ENCODE peak calls at places on chromosomes 4 and X, in ten cellular contexts. U is stimulated activated CD8-positive, alpha-beta memory T cell treated with anti-CD3 and anti-CD28 coated beads, Interleukin-2, amount 100 ng/mL, for 1 hour; M is stimulated activated CD4-positive, alpha-beta T cell treated with anti-CD3 and anti-CD28 coated beads, Interleukin-2, amount 100 ng/mL, for 48 hours; K is T-helper 1 cell; Z is pancreas; F is islet precursor cell; L is COR-L47; X is WERI-Rb-1; B is fibroblast of lung; C is HuH-7. N is an unnamed sample.

GRCh38 chrX:105744291-105744690 is 78.0 kb upstream of the NRK start:
- DNase-seq in M (no peak), F (no peak), L (no peak), U (no peak), Z (no peak), C (no peak), B (no peak), K (no peak), X (no peak), N (no peak)

GRCh38 chrX:26918633-26919032 is 544.5 kb downstream of the PPP4R3C start:
- DNase-seq in F (peak), M (no peak), X (peak), L (no peak), C (no peak), B (no peak), K (no peak), Z (no peak), U (no peak), N (no peak)

GRCh38 chrX:47662144-47662657 is 3.2 kb upstream of the UXT start:
- DNase-seq in C (no peak), X (no peak), K (no peak), M (no peak), B (peak), F (peak), U (no peak), Z (no peak), L (no peak), N (no peak)

GRCh38 chr4:22014222-22014741 is 65.7 kb upstream of the KCNIP4 start:
- DNase-seq in C (no peak), M (no peak), U (no peak), K (no peak), Z (no peak), L (no peak), X (no peak), F (no peak), B (peak), N (no peak)

GRCh38 chrX:139192386-139192961 is 338.1 kb upstream of the F9 start:
- DNase-seq in F (no peak), M (no peak), B (peak), L (no peak), Z (no peak), K (no peak), C (no peak), X (no peak), U (no peak), N (no peak)

GRCh38 chr4:69800599-69800998 is 40.2 kb upstream of the SULT1B1 start:
- DNase-seq in U (no peak), X (no peak), M (no peak), C (no peak), L (no peak), B (peak), K (no peak), F (no peak), Z (no peak), N (no peak)

GRCh38 chr4:19748470-19748869 is 503.2 kb upstream of the SLIT2 start:
- DNase-seq in M (no peak), U (no peak), C (no peak), Z (no peak), X (no peak), B (peak), K (no peak), F (no peak), L (no peak), N (no peak)

GRCh38 chr4:147590249-147590920 is 26.8 kb upstream of the TMEM184C start:
- DNase-seq in L (peak), F (peak), Z (peak), B (peak), X (peak), M (peak), C (peak), K (no peak), U (no peak), N (no peak)

GRCh38 chr4:6953751-6954380 is 44.2 kb downstream of the TBC1D14 start:
- DNase-seq in L (no peak), B (peak), M (no peak), X (no peak), U (no peak), K (no peak), Z (peak), C (no peak), F (peak), N (peak)

GRCh38 chr4:84697615-84698201 is 114.8 kb downstream of the CDS1 start:
- DNase-seq in L (no peak), B (no peak), Z (no peak), X (no peak), M (no peak), F (no peak), U (no peak), K (no peak), C (no peak), N (no peak)

GRCh38 chr4:145681956-145682355 is 2.0 kb downstream of the C4orf51 start:
- DNase-seq in B (peak), L (no peak), Z (no peak), M (no peak), C (no peak), U (no peak), F (no peak), K (no peak), X (no peak), N (no peak)

GRCh38 chr4:38867478-38868054 is at the start of gene FAM114A1:
- DNase-seq in Z (peak), B (peak), U (no peak), M (peak), F (peak), K (no peak), X (peak), C (peak), L (peak), N (peak)

GRCh38 chr4:10283761-10284160 is 167.2 kb upstream of the WDR1 start:
- DNase-seq in F (no peak), K (no peak), M (no peak), L (no peak), C (no peak), B (no peak), U (no peak), X (no peak), Z (no peak), N (no peak)

GRCh38 chr4:2962099-2962455 is 1.1 kb downstream of the NOP14 start:
- DNase-seq in F (no peak), C (no peak), K (no peak), L (no peak), M (peak), Z (no peak), U (no peak), X (no peak), B (no peak), N (no peak)

GRCh38 chrX:1281511-1281910 is 12.9 kb downstream of the CSF2RA start:
- DNase-seq in C (no peak), Z (no peak), F (no peak), B (peak), M (no peak), K (no peak), X (no peak), L (no peak), U (no peak), N (no peak)

GRCh38 chr4:91064157-91064853 is 937.1 kb downstream of the CCSER1 start:
- DNase-seq in K (no peak), F (peak), U (no peak), B (peak), Z (no peak), L (peak), C (peak), M (no peak), X (peak), N (no peak)

GRCh38 chr4:48380583-48381167 is 39.3 kb downstream of the SLAIN2 start:
- DNase-seq in B (no peak), Z (no peak), M (no peak), F (no peak), L (no peak), X (no peak), U (no peak), C (no peak), K (no peak), N (no peak)

GRCh38 chr4:26871611-26872010 is 11.0 kb downstream of the STIM2 start:
- DNase-seq in K (no peak), F (peak), Z (no peak), M (no peak), C (no peak), X (peak), U (no peak), L (no peak), B (peak), N (no peak)

GRCh38 chr4:74364649-74365491 is at the start of gene EREG:
- DNase-seq in C (no peak), X (no peak), U (no peak), F (peak), Z (no peak), K (no peak), L (no peak), M (no peak), B (peak), N (no peak)

GRCh38 chr4:89290727-89291126 is 16.9 kb downstream of the GPRIN3 start:
- DNase-seq in X (peak), L (no peak), Z (no peak), B (no peak), C (no peak), K (no peak), M (no peak), F (no peak), U (no peak), N (no peak)